ENCODE peak calls at places on chromosomes 16 and 17, in eight cellular contexts. One of them, this sample, is unnamed.

GRCh38 chr17:16442141-16442540 is 26.8 kb downstream of the TRPV2 start:
- DNase-seq in HCEC 1CT: no peak
- DNase-seq in cardiac muscle cell: no peak
- DNase-seq in uterus: no peak
- DNase-seq in dorsolateral prefrontal cortex: no peak
- DNase-seq in activated gamma-delta T cell treated with anti-CD3 and anti-CD28 coated beads, Interleukin-2, amount 50 U/mL, for 16 hours: no peak
- DNase-seq in SJCRH30: no peak
- DNase-seq in activated CD4-positive, alpha-beta T cell treated with anti-CD3 and anti-CD28 coated beads, Interleukin-2, amount 50 U/mL, for 24 hours: no peak
- DNase-seq in this sample: no peak

GRCh38 chr16:46918905-46919792 is 35.0 kb downstream of the GPT2 start:
- DNase-seq in uterus: no peak
- DNase-seq in dorsolateral prefrontal cortex: no peak
- DNase-seq in SJCRH30: no peak
- DNase-seq in HCEC 1CT: no peak
- DNase-seq in activated gamma-delta T cell treated with anti-CD3 and anti-CD28 coated beads, Interleukin-2, amount 50 U/mL, for 16 hours: no peak
- DNase-seq in cardiac muscle cell: no peak
- DNase-seq in activated CD4-positive, alpha-beta T cell treated with anti-CD3 and anti-CD28 coated beads, Interleukin-2, amount 50 U/mL, for 24 hours: no peak
- DNase-seq in this sample: no peak

GRCh38 chr16:11706180-11706742 is 36.4 kb downstream of the TXNDC11 start:
- DNase-seq in cardiac muscle cell: no peak
- DNase-seq in uterus: no peak
- DNase-seq in HCEC 1CT: no peak
- DNase-seq in dorsolateral prefrontal cortex: no peak
- DNase-seq in activated CD4-positive, alpha-beta T cell treated with anti-CD3 and anti-CD28 coated beads, Interleukin-2, amount 50 U/mL, for 24 hours: no peak
- DNase-seq in SJCRH30: no peak
- DNase-seq in activated gamma-delta T cell treated with anti-CD3 and anti-CD28 coated beads, Interleukin-2, amount 50 U/mL, for 16 hours: no peak
- DNase-seq in this sample: no peak

GRCh38 chr16:17476414-17477259 is 5.9 kb upstream of the XYLT1 start:
- DNase-seq in HCEC 1CT: peak
- DNase-seq in activated CD4-positive, alpha-beta T cell treated with anti-CD3 and anti-CD28 coated beads, Interleukin-2, amount 50 U/mL, for 24 hours: no peak
- DNase-seq in uterus: peak
- DNase-seq in activated gamma-delta T cell treated with anti-CD3 and anti-CD28 coated beads, Interleukin-2, amount 50 U/mL, for 16 hours: no peak
- DNase-seq in SJCRH30: no peak
- DNase-seq in cardiac muscle cell: peak
- DNase-seq in dorsolateral prefrontal cortex: no peak
- DNase-seq in this sample: no peak

GRCh38 chr16:4285167-4285566 is 12.3 kb upstream of the TFAP4 start:
- DNase-seq in uterus: no peak
- DNase-seq in activated CD4-positive, alpha-beta T cell treated with anti-CD3 and anti-CD28 coated beads, Interleukin-2, amount 50 U/mL, for 24 hours: no peak
- DNase-seq in dorsolateral prefrontal cortex: no peak
- DNase-seq in SJCRH30: no peak
- DNase-seq in cardiac muscle cell: no peak
- DNase-seq in HCEC 1CT: no peak
- DNase-seq in activated gamma-delta T cell treated with anti-CD3 and anti-CD28 coated beads, Interleukin-2, amount 50 U/mL, for 16 hours: no peak
- DNase-seq in this sample: no peak

GRCh38 chr17:63647065-63647725 is 25.0 kb downstream of the MAP3K3 start:
- DNase-seq in cardiac muscle cell: no peak
- DNase-seq in activated gamma-delta T cell treated with anti-CD3 and anti-CD28 coated beads, Interleukin-2, amount 50 U/mL, for 16 hours: no peak
- DNase-seq in uterus: no peak
- DNase-seq in SJCRH30: peak
- DNase-seq in dorsolateral prefrontal cortex: no peak
- DNase-seq in activated CD4-positive, alpha-beta T cell treated with anti-CD3 and anti-CD28 coated beads, Interleukin-2, amount 50 U/mL, for 24 hours: no peak
- DNase-seq in HCEC 1CT: no peak
- DNase-seq in this sample: no peak

GRCh38 chr17:61862105-61862574 is 1.2 kb downstream of the BRIP1 start:
- DNase-seq in activated CD4-positive, alpha-beta T cell treated with anti-CD3 and anti-CD28 coated beads, Interleukin-2, amount 50 U/mL, for 24 hours: no peak
- DNase-seq in SJCRH30: no peak
- DNase-seq in activated gamma-delta T cell treated with anti-CD3 and anti-CD28 coated beads, Interleukin-2, amount 50 U/mL, for 16 hours: no peak
- DNase-seq in dorsolateral prefrontal cortex: no peak
- DNase-seq in cardiac muscle cell: peak
- DNase-seq in uterus: no peak
- DNase-seq in HCEC 1CT: peak
- DNase-seq in this sample: no peak

GRCh38 chr16:89293276-89294143 is 76.0 kb downstream of the ZNF778 start:
- DNase-seq in SJCRH30: no peak
- DNase-seq in activated gamma-delta T cell treated with anti-CD3 and anti-CD28 coated beads, Interleukin-2, amount 50 U/mL, for 16 hours: no peak
- DNase-seq in HCEC 1CT: no peak
- DNase-seq in activated CD4-positive, alpha-beta T cell treated with anti-CD3 and anti-CD28 coated beads, Interleukin-2, amount 50 U/mL, for 24 hours: no peak
- DNase-seq in cardiac muscle cell: peak
- DNase-seq in uterus: no peak
- DNase-seq in dorsolateral prefrontal cortex: no peak
- DNase-seq in this sample: no peak

GRCh38 chr16:54165174-54165911 is 121.2 kb downstream of the IRX3 start:
- DNase-seq in cardiac muscle cell: peak
- DNase-seq in HCEC 1CT: no peak
- DNase-seq in dorsolateral prefrontal cortex: no peak
- DNase-seq in SJCRH30: no peak
- DNase-seq in uterus: no peak
- DNase-seq in activated CD4-positive, alpha-beta T cell treated with anti-CD3 and anti-CD28 coated beads, Interleukin-2, amount 50 U/mL, for 24 hours: no peak
- DNase-seq in activated gamma-delta T cell treated with anti-CD3 and anti-CD28 coated beads, Interleukin-2, amount 50 U/mL, for 16 hours: no peak
- DNase-seq in this sample: no peak

GRCh38 chr17:39306509-39307212 is 80.9 kb upstream of the STAC2 start:
- DNase-seq in cardiac muscle cell: no peak
- DNase-seq in activated CD4-positive, alpha-beta T cell treated with anti-CD3 and anti-CD28 coated beads, Interleukin-2, amount 50 U/mL, for 24 hours: no peak
- DNase-seq in SJCRH30: no peak
- DNase-seq in activated gamma-delta T cell treated with anti-CD3 and anti-CD28 coated beads, Interleukin-2, amount 50 U/mL, for 16 hours: no peak
- DNase-seq in uterus: no peak
- DNase-seq in HCEC 1CT: no peak
- DNase-seq in dorsolateral prefrontal cortex: no peak
- DNase-seq in this sample: no peak

GRCh38 chr16:13950821-13951547 is 31.0 kb downstream of the ERCC4 start:
- DNase-seq in activated CD4-positive, alpha-beta T cell treated with anti-CD3 and anti-CD28 coated beads, Interleukin-2, amount 50 U/mL, for 24 hours: no peak
- DNase-seq in cardiac muscle cell: no peak
- DNase-seq in uterus: no peak
- DNase-seq in dorsolateral prefrontal cortex: no peak
- DNase-seq in HCEC 1CT: no peak
- DNase-seq in activated gamma-delta T cell treated with anti-CD3 and anti-CD28 coated beads, Interleukin-2, amount 50 U/mL, for 16 hours: no peak
- DNase-seq in SJCRH30: no peak
- DNase-seq in this sample: no peak

GRCh38 chr16:10182186-10182683 is at the start of gene GRIN2A:
- DNase-seq in SJCRH30: no peak
- DNase-seq in HCEC 1CT: no peak
- DNase-seq in dorsolateral prefrontal cortex: peak
- DNase-seq in activated CD4-positive, alpha-beta T cell treated with anti-CD3 and anti-CD28 coated beads, Interleukin-2, amount 50 U/mL, for 24 hours: no peak
- DNase-seq in uterus: no peak
- DNase-seq in activated gamma-delta T cell treated with anti-CD3 and anti-CD28 coated beads, Interleukin-2, amount 50 U/mL, for 16 hours: no peak
- DNase-seq in cardiac muscle cell: peak
- DNase-seq in this sample: no peak

GRCh38 chr17:1060991-1061390 is 64.1 kb downstream of the TIMM22 start:
- DNase-seq in activated CD4-positive, alpha-beta T cell treated with anti-CD3 and anti-CD28 coated beads, Interleukin-2, amount 50 U/mL, for 24 hours: no peak
- DNase-seq in SJCRH30: peak
- DNase-seq in activated gamma-delta T cell treated with anti-CD3 and anti-CD28 coated beads, Interleukin-2, amount 50 U/mL, for 16 hours: no peak
- DNase-seq in cardiac muscle cell: no peak
- DNase-seq in uterus: peak
- DNase-seq in HCEC 1CT: peak
- DNase-seq in dorsolateral prefrontal cortex: no peak
- DNase-seq in this sample: peak

GRCh38 chr17:40760105-40761016 is 5.2 kb upstream of the KRT25 start:
- DNase-seq in activated gamma-delta T cell treated with anti-CD3 and anti-CD28 coated beads, Interleukin-2, amount 50 U/mL, for 16 hours: no peak
- DNase-seq in uterus: no peak
- DNase-seq in HCEC 1CT: no peak
- DNase-seq in activated CD4-positive, alpha-beta T cell treated with anti-CD3 and anti-CD28 coated beads, Interleukin-2, amount 50 U/mL, for 24 hours: no peak
- DNase-seq in cardiac muscle cell: no peak
- DNase-seq in SJCRH30: no peak
- DNase-seq in dorsolateral prefrontal cortex: no peak
- DNase-seq in this sample: no peak

GRCh38 chr17:48127371-48128051 is 19.9 kb downstream of the SNX11 start:
- DNase-seq in activated CD4-positive, alpha-beta T cell treated with anti-CD3 and anti-CD28 coated beads, Interleukin-2, amount 50 U/mL, for 24 hours: no peak
- DNase-seq in cardiac muscle cell: no peak
- DNase-seq in dorsolateral prefrontal cortex: no peak
- DNase-seq in uterus: no peak
- DNase-seq in HCEC 1CT: no peak
- DNase-seq in activated gamma-delta T cell treated with anti-CD3 and anti-CD28 coated beads, Interleukin-2, amount 50 U/mL, for 16 hours: no peak
- DNase-seq in SJCRH30: peak
- DNase-seq in this sample: no peak

GRCh38 chr16:54503011-54503410 is 216.4 kb upstream of the IRX3 start:
- DNase-seq in activated gamma-delta T cell treated with anti-CD3 and anti-CD28 coated beads, Interleukin-2, amount 50 U/mL, for 16 hours: no peak
- DNase-seq in uterus: no peak
- DNase-seq in activated CD4-positive, alpha-beta T cell treated with anti-CD3 and anti-CD28 coated beads, Interleukin-2, amount 50 U/mL, for 24 hours: no peak
- DNase-seq in SJCRH30: no peak
- DNase-seq in cardiac muscle cell: peak
- DNase-seq in dorsolateral prefrontal cortex: no peak
- DNase-seq in HCEC 1CT: no peak
- DNase-seq in this sample: no peak

GRCh38 chr17:71830916-71831315 is 289.9 kb upstream of the SOX9 start:
- DNase-seq in dorsolateral prefrontal cortex: no peak
- DNase-seq in uterus: no peak
- DNase-seq in HCEC 1CT: no peak
- DNase-seq in cardiac muscle cell: peak
- DNase-seq in SJCRH30: no peak
- DNase-seq in activated gamma-delta T cell treated with anti-CD3 and anti-CD28 coated beads, Interleukin-2, amount 50 U/mL, for 16 hours: no peak
- DNase-seq in activated CD4-positive, alpha-beta T cell treated with anti-CD3 and anti-CD28 coated beads, Interleukin-2, amount 50 U/mL, for 24 hours: no peak
- DNase-seq in this sample: no peak

This sample was measured in natural killer cell treated with Interleukin-12 subunit alpha and Interleukin-12 subunit beta and Interleukin-15 and Interleukin-18, amount 100 ng/mL, for 72 hours.